ENCODE peak calls at places on chromosome 11, in seven cellular contexts. One of them, this sample, is unnamed.

GRCh38 chr11:39304586-39304985 is 2154.9 kb downstream of the LRRC4C start:
- DNase-seq in lung: no peak
- DNase-seq in PC-9: no peak
- DNase-seq in pancreas: no peak
- DNase-seq in esophagus squamous epithelium: no peak
- DNase-seq in ovary: no peak
- DNase-seq in aorta: no peak
- DNase-seq in this sample: no peak

GRCh38 chr11:126132319-126132718 is 69.7 kb upstream of the CDON start:
- DNase-seq in lung: peak; percentile 82
- DNase-seq in pancreas: no peak
- DNase-seq in aorta: peak; percentile 84
- DNase-seq in ovary: no peak
- DNase-seq in PC-9: peak; percentile 91
- DNase-seq in esophagus squamous epithelium: no peak
- DNase-seq in this sample: no peak

GRCh38 chr11:27904358-27905055 is 203.4 kb downstream of the KIF18A start:
- DNase-seq in esophagus squamous epithelium: no peak
- DNase-seq in PC-9: peak; percentile 43
- DNase-seq in pancreas: no peak
- DNase-seq in aorta: no peak
- DNase-seq in lung: no peak
- DNase-seq in ovary: no peak
- DNase-seq in this sample: no peak

GRCh38 chr11:67584205-67584880 is 731 bp downstream of the GSTP1 start:
- DNase-seq in esophagus squamous epithelium: peak; percentile 45
- DNase-seq in pancreas: peak; percentile 82
- DNase-seq in ovary: peak; percentile 79
- DNase-seq in PC-9: peak; percentile 68
- DNase-seq in aorta: peak; percentile 90
- DNase-seq in lung: peak; percentile 86
- DNase-seq in this sample: peak; percentile 69

GRCh38 chr11:73314121-73314948 is 6.3 kb downstream of the ARHGEF17 start:
- DNase-seq in lung: peak; percentile 51
- DNase-seq in esophagus squamous epithelium: no peak
- DNase-seq in aorta: peak; percentile 84
- DNase-seq in pancreas: no peak
- DNase-seq in ovary: no peak
- DNase-seq in PC-9: no peak
- DNase-seq in this sample: peak; percentile 81

GRCh38 chr11:20226936-20227335 is 66.7 kb upstream of the DBX1 start:
- DNase-seq in pancreas: no peak
- DNase-seq in esophagus squamous epithelium: no peak
- DNase-seq in PC-9: no peak
- DNase-seq in lung: no peak
- DNase-seq in ovary: no peak
- DNase-seq in aorta: no peak
- DNase-seq in this sample: no peak

GRCh38 chr11:118156531-118157185 is 4.0 kb upstream of the SCN4B start:
- DNase-seq in ovary: no peak
- DNase-seq in pancreas: no peak
- DNase-seq in aorta: peak; percentile 55
- DNase-seq in esophagus squamous epithelium: no peak
- DNase-seq in lung: no peak
- DNase-seq in PC-9: no peak
- DNase-seq in this sample: no peak

GRCh38 chr11:85114786-85115185 is 512.4 kb downstream of the DLG2 start:
- DNase-seq in pancreas: no peak
- DNase-seq in PC-9: peak; percentile 44
- DNase-seq in aorta: no peak
- DNase-seq in lung: no peak
- DNase-seq in ovary: no peak
- DNase-seq in esophagus squamous epithelium: no peak
- DNase-seq in this sample: no peak

GRCh38 chr11:126647735-126648134 is 292.2 kb downstream of the ST3GAL4 start:
- DNase-seq in ovary: no peak
- DNase-seq in PC-9: no peak
- DNase-seq in pancreas: no peak
- DNase-seq in esophagus squamous epithelium: no peak
- DNase-seq in aorta: no peak
- DNase-seq in lung: no peak
- DNase-seq in this sample: no peak

GRCh38 chr11:85795712-85796487 is 15.0 kb downstream of the SYTL2 start:
- DNase-seq in lung: no peak
- DNase-seq in PC-9: peak; percentile 76
- DNase-seq in pancreas: no peak
- DNase-seq in esophagus squamous epithelium: no peak
- DNase-seq in aorta: no peak
- DNase-seq in ovary: no peak
- DNase-seq in this sample: no peak

DNA sequence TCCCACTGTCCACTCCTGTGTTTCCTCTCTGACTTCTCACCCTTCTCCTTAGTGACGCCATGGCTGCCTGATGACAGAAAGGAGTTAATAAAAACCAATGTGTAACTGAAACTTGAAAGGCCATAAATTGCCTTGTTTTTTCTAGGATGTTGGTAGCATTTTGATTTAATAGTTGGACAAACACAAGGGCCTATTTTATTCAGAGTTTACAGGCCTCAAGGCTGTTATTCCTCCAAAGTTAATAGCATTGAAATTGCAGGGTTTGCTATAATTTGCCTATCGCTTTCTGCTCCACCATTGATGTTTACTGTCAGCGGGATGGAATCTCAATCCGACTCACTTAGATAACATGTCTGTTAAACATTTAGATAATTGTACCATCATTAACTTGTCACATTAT is 95.4 kb upstream of the NNMT start:
- DNase-seq in pancreas: no peak
- DNase-seq in aorta: no peak
- DNase-seq in PC-9: no peak
- DNase-seq in esophagus squamous epithelium: no peak
- DNase-seq in ovary: no peak
- DNase-seq in lung: no peak
- DNase-seq in this sample: no peak
- H3K4me1 ChIP-seq in pancreas: peaks cover 28% of the 10 kb centered on the region
- H3K4me1 ChIP-seq in aorta: peaks cover 6% of the 10 kb centered on the region
- H3K4me1 ChIP-seq in PC-9: no peaks in the 10 kb centered on the region
- H3K4me1 ChIP-seq in esophagus squamous epithelium: peaks cover 41% of the 10 kb centered on the region
- H3K4me1 ChIP-seq in ovary: peaks cover 18% of the 10 kb centered on the region
- H3K4me1 ChIP-seq in lung: peaks cover 24% of the 10 kb centered on the region
- H3K4me1 ChIP-seq in this sample: peaks cover 40% of the 10 kb centered on the region

DNA sequence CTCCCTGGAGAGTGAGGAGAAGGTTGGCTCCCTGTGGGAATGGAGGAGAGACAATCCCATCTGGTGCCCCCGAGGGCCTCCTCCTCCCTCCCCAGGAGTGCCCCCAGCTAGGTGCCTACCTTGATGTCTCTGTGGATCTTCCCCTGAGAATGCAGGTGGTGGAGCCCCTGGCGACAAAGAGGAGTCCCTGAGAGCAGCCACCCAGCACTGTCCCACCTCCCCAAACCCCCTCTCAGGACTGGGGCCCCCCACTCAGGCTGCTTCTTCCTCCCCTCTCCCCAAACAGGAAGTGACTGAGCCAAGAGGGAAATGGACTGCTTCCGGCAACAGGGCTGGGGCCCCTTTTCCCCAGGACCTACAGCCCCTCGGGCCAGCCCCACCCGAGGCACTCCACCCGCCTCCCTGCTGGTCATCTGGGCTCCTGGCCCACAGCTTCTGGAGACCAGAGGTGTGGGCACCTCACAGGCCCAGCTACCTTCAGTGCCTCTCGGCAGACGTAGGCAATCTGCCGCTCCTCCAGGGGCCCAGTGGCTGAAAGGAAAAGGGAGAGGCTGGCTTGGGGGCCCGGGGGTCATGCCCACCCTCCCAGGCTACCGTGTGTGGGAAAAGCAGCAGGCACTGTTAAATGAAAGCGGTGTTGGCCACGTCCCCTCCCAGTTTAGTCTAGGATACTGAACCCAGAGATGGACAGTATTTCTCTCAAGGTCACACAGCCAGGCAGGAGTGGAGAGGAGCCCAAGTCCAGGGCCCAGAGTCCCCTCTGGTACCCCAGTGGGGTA is 1.2 kb downstream of the MAP4K2 start:
- DNase-seq in lung: no peak
- DNase-seq in ovary: peak; percentile 46
- DNase-seq in PC-9: no peak
- DNase-seq in pancreas: no peak
- DNase-seq in esophagus squamous epithelium: no peak
- DNase-seq in aorta: no peak
- DNase-seq in this sample: no peak
- H3K4me3 ChIP-seq in lung: peak overlapping the region; percentile 7
- H3K4me3 ChIP-seq in ovary: no peak overlapping the region
- H3K4me3 ChIP-seq in PC-9: no peak overlapping the region
- H3K4me3 ChIP-seq in pancreas: no peak overlapping the region
- H3K4me3 ChIP-seq in esophagus squamous epithelium: no peak overlapping the region
- H3K4me3 ChIP-seq in aorta: no peak overlapping the region
- H3K4me3 ChIP-seq in this sample: no peak overlapping the region

GRCh38 chr11:68930991-68931855 is 27.5 kb downstream of the IGHMBP2 start:
- DNase-seq in PC-9: no peak
- DNase-seq in lung: no peak
- DNase-seq in ovary: no peak
- DNase-seq in aorta: no peak
- DNase-seq in esophagus squamous epithelium: no peak
- DNase-seq in pancreas: no peak
- DNase-seq in this sample: no peak

GRCh38 chr11:68931911-68932310 is 28.2 kb downstream of the IGHMBP2 start:
- DNase-seq in ovary: no peak
- DNase-seq in esophagus squamous epithelium: no peak
- DNase-seq in pancreas: no peak
- DNase-seq in PC-9: no peak
- DNase-seq in aorta: no peak
- DNase-seq in lung: no peak
- DNase-seq in this sample: no peak

GRCh38 chr11:68932933-68933577 is 29.4 kb downstream of the IGHMBP2 start:
- DNase-seq in ovary: no peak
- DNase-seq in aorta: no peak
- DNase-seq in lung: no peak
- DNase-seq in esophagus squamous epithelium: no peak
- DNase-seq in PC-9: no peak
- DNase-seq in pancreas: no peak
- DNase-seq in this sample: no peak

GRCh38 chr11:68933605-68934320 is 30.1 kb downstream of the IGHMBP2 start:
- DNase-seq in PC-9: no peak
- DNase-seq in pancreas: no peak
- DNase-seq in ovary: no peak
- DNase-seq in aorta: no peak
- DNase-seq in lung: no peak
- DNase-seq in esophagus squamous epithelium: no peak
- DNase-seq in this sample: no peak

DNA sequence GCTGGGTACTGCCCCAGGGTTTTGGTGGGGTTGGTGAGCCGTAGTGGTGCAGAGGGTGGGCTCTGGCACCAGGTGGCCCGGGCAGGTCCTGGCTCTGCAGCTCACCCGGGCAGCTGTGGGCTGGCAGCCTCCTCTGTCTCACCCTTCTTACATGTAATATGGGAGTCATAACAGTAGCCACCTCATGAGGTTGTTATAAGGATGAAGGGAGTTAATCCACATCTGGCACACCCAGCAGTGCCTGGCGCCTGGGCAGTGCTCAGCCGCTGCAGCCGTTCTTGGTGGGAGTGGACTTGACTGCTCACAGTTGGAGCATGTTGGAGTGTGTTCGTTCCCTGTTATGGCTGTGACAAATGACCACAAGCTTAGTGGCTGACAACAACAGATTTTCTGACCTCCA is 28.7 kb downstream of the IGHMBP2 start:
- DNase-seq in aorta: no peak
- DNase-seq in PC-9: no peak
- DNase-seq in ovary: no peak
- DNase-seq in pancreas: no peak
- DNase-seq in lung: no peak
- DNase-seq in esophagus squamous epithelium: no peak
- DNase-seq in this sample: no peak
- H3K36me3 ChIP-seq in aorta: peaks cover 10% of the 10 kb centered on the region
- H3K36me3 ChIP-seq in PC-9: peaks cover 5% of the 10 kb centered on the region
- H3K36me3 ChIP-seq in ovary: no peaks in the 10 kb centered on the region
- H3K36me3 ChIP-seq in pancreas: peaks cover 9% of the 10 kb centered on the region
- H3K36me3 ChIP-seq in lung: peaks cover 24% of the 10 kb centered on the region
- H3K36me3 ChIP-seq in esophagus squamous epithelium: peaks cover 100% of the 10 kb centered on the region
- H3K36me3 ChIP-seq in this sample: peaks cover 27% of the 10 kb centered on the region

GRCh38 chr11:107577312-107577711 is 11.8 kb upstream of the ALKBH8 start:
- DNase-seq in ovary: no peak
- DNase-seq in lung: no peak
- DNase-seq in pancreas: no peak
- DNase-seq in PC-9: no peak
- DNase-seq in aorta: no peak
- DNase-seq in esophagus squamous epithelium: no peak
- DNase-seq in this sample: no peak
- H3K4me1 ChIP-seq in ovary: no peaks in the 10 kb centered on the region
- H3K4me1 ChIP-seq in lung: no peaks in the 10 kb centered on the region
- H3K4me1 ChIP-seq in pancreas: no peaks in the 10 kb centered on the region
- H3K4me1 ChIP-seq in PC-9: peaks cover 4% of the 10 kb centered on the region
- H3K4me1 ChIP-seq in aorta: no peaks in the 10 kb centered on the region
- H3K4me1 ChIP-seq in esophagus squamous epithelium: no peaks in the 10 kb centered on the region
- H3K4me1 ChIP-seq in this sample: no peaks in the 10 kb centered on the region